ENCODE peak calls at places on chromosomes 11 and 22, in five cellular contexts. Y, I, R, V and P are unnamed samples.
A peak's percentile ranks its signal among the peaks of the same experiment; 100 is the strongest.

GRCh38 chr11:84129961-84130576 is 843.9 kb upstream of the CCDC90B start:
- DNase-seq in Y (no peak), I (no peak), R (no peak), V (no peak), P (no peak)

GRCh38 chr11:68843703-68844312 is 2.1 kb upstream of the CPT1A start:
- DNase-seq in Y (no peak), I (peak; percentile 65), R (peak; percentile 89), V (no peak), P (no peak)

GRCh38 chr11:122367809-122368231 is 251.8 kb upstream of the BLID start:
- DNase-seq in Y (peak; percentile 45), I (no peak), R (no peak), V (no peak), P (no peak)

GRCh38 chr11:62958547-62959071 is 26.2 kb downstream of the SLC22A6 start:
- DNase-seq in Y (peak; percentile 4), I (no peak), R (peak; percentile 9), V (no peak), P (no peak)

GRCh38 chr22:50456466-50457234 is 18.2 kb downstream of the SBF1 start:
- DNase-seq in Y (no peak), I (no peak), R (no peak), V (no peak), P (no peak)

GRCh38 chr11:64869571-64870175 is 8.7 kb downstream of the EHD1 start:
- DNase-seq in Y (no peak), I (no peak), R (no peak), V (no peak), P (no peak)

GRCh38 chr22:20384171-20384570 is 9.8 kb upstream of the ZNF74 start:
- DNase-seq in Y (no peak), I (no peak), R (no peak), V (no peak), P (no peak)

GRCh38 chr11:116373107-116373506 is 399.7 kb downstream of the BUD13 start:
- DNase-seq in Y (no peak), I (no peak), R (no peak), V (no peak), P (peak; percentile 69)

GRCh38 chr22:43289976-43290663 is 53.1 kb downstream of the SCUBE1 start:
- DNase-seq in Y (no peak), I (no peak), R (no peak), V (no peak), P (no peak)

GRCh38 chr22:44382461-44383038 is 69.8 kb upstream of the SHISAL1 start:
- DNase-seq in Y (no peak), I (no peak), R (no peak), V (no peak), P (no peak)

GRCh38 chr11:114085965-114086364 is 26.5 kb downstream of the ZBTB16 start:
- DNase-seq in Y (no peak), I (no peak), R (peak; percentile 94), V (no peak), P (no peak)

GRCh38 chr22:46860562-46860961 is 98.1 kb downstream of the TBC1D22A start:
- DNase-seq in Y (no peak), I (no peak), R (no peak), V (no peak), P (no peak)

GRCh38 chr11:64745523-64746328 is 1.8 kb upstream of the RASGRP2 start:
- DNase-seq in Y (no peak), I (peak; percentile 86), R (no peak), V (peak; percentile 25), P (no peak)

GRCh38 chr11:14424096-14424495 is 65.1 kb upstream of the RRAS2 start:
- DNase-seq in Y (no peak), I (no peak), R (no peak), V (no peak), P (no peak)

GRCh38 chr11:83195176-83195531 is 1.6 kb downstream of the ANKRD42 start:
- DNase-seq in Y (no peak), I (no peak), R (no peak), V (no peak), P (no peak)

GRCh38 chr11:12243511-12243910 is 133.1 kb downstream of the MICAL2 start:
- DNase-seq in Y (no peak), I (no peak), R (peak; percentile 76), V (no peak), P (peak; percentile 64)

GRCh38 chr11:62881579-62882427 is 1.1 kb downstream of the SLC3A2 start:
- DNase-seq in Y (peak; percentile 93), I (peak; percentile 90), R (peak; percentile 80), V (peak; percentile 82), P (peak; percentile 89)

GRCh38 chr11:27158763-27159679 is 118.4 kb downstream of the BBOX1 start:
- DNase-seq in Y (peak; percentile 48), I (no peak), R (peak; percentile 48), V (peak; percentile 17), P (peak; percentile 74)

GRCh38 chr11:28539239-28540025 is 431.2 kb downstream of the METTL15 start:
- DNase-seq in Y (no peak), I (no peak), R (no peak), V (no peak), P (no peak)

GRCh38 chr11:56188602-56189001 is 12.2 kb downstream of the OR5J2 start:
- DNase-seq in Y (no peak), I (no peak), R (no peak), V (no peak), P (no peak)

GRCh38 chr22:30667486-30668305 is at the start of gene DUSP18:
- DNase-seq in Y (peak; percentile 59), I (peak; percentile 91), R (peak; percentile 81), V (peak; percentile 89), P (peak; percentile 86)

GRCh38 chr11:61955031-61955415 is 4.9 kb downstream of the BEST1 start:
- DNase-seq in Y (no peak), I (no peak), R (peak; percentile 49), V (peak; percentile 36), P (no peak)

GRCh38 chr11:64037027-64037633 is 1.4 kb downstream of the FLRT1 start:
- DNase-seq in Y (no peak), I (no peak), R (no peak), V (no peak), P (peak; percentile 58)

GRCh38 chr11:1295591-1295990 is 13.8 kb downstream of the TOLLIP start:
- DNase-seq in Y (no peak), I (no peak), R (no peak), V (no peak), P (no peak)

GRCh38 chr11:24298126-24298525 is 198.7 kb upstream of the LUZP2 start:
- DNase-seq in Y (no peak), I (no peak), R (no peak), V (no peak), P (no peak)

GRCh38 chr11:33258631-33259184 is 1.5 kb downstream of the HIPK3 start:
- DNase-seq in Y (no peak), I (no peak), R (peak; percentile 67), V (no peak), P (peak; percentile 46)

GRCh38 chr22:33073989-33074391 is 15.8 kb upstream of the SYN3 start:
- DNase-seq in Y (no peak), I (no peak), R (no peak), V (no peak), P (no peak)

GRCh38 chr11:129230006-129230405 is 37.9 kb upstream of the ARHGAP32 start:
- DNase-seq in Y (no peak), I (no peak), R (no peak), V (no peak), P (peak; percentile 9)

GRCh38 chr22:45768490-45768889 is 96.9 kb downstream of the ATXN10 start:
- DNase-seq in Y (no peak), I (no peak), R (no peak), V (no peak), P (no peak)